ENCODE peak calls at places on chromosomes 3 and 15, in seven cellular contexts. K, W, D, S, Y, Q and M are unnamed samples.

GRCh38 chr3:42173307-42173706 is 82.2 kb downstream of the TRAK1 start:
- DNase-seq in K (no peak), Q (no peak), D (no peak), Y (no peak), S (no peak), W (no peak), M (no peak)

GRCh38 chr3:86410587-86410986 is 580.4 kb downstream of the VGLL3 start:
- DNase-seq in Y (no peak), S (no peak), Q (no peak), D (no peak), W (no peak), K (no peak), M (no peak)

GRCh38 chr3:129994883-129995559 is 20.5 kb downstream of the TRH start:
- DNase-seq in K (no peak), S (no peak), Q (no peak), D (no peak), W (no peak), Y (no peak), M (no peak)

GRCh38 chr15:50330921-50331320 is 24.1 kb downstream of the GABPB1 start:
- DNase-seq in K (peak; percentile 25), S (no peak), Q (no peak), D (no peak), W (no peak), Y (no peak), M (no peak)

GRCh38 chr3:89300976-89301375 is 193.6 kb downstream of the EPHA3 start:
- DNase-seq in K (no peak), W (no peak), S (no peak), D (no peak), Y (no peak), Q (peak; percentile 2), M (no peak)

GRCh38 chr3:149377408-149378111 is at the start of gene TM4SF1:
- DNase-seq in S (no peak), Y (peak; percentile 88), K (no peak), W (no peak), Q (peak; percentile 94), D (peak; percentile 84), M (no peak)

GRCh38 chr3:9852528-9852927 is 8.7 kb upstream of the RPUSD3 start:
- DNase-seq in D (no peak), Q (no peak), Y (no peak), K (no peak), W (no peak), S (no peak), M (no peak)

GRCh38 chr3:10417849-10418248 is 87.5 kb downstream of the ATP2B2 start:
- DNase-seq in Q (peak; percentile 13), Y (no peak), W (no peak), S (no peak), K (peak; percentile 27), D (no peak), M (no peak)

GRCh38 chr15:52727825-52728224 is 48.6 kb upstream of the ATOSA start:
- DNase-seq in Q (no peak), D (no peak), W (no peak), S (peak; percentile 58), K (no peak), Y (no peak), M (no peak)

GRCh38 chr3:133880287-133880686 is 15.4 kb downstream of the RAB6B start:
- DNase-seq in W (no peak), Q (no peak), S (no peak), K (no peak), D (peak; percentile 56), Y (no peak), M (peak; percentile 25)

GRCh38 chr15:32053717-32054116 is 23.4 kb downstream of the CHRNA7 start:
- DNase-seq in Y (no peak), S (no peak), K (no peak), D (no peak), Q (no peak), W (no peak), M (no peak)

GRCh38 chr3:178194547-178194946 is 341.7 kb upstream of the KCNMB2 start:
- DNase-seq in Y (no peak), S (no peak), W (no peak), Q (no peak), D (no peak), K (no peak), M (no peak)

GRCh38 chr3:88059380-88060160 is 515 bp downstream of the ZNF654 start:
- DNase-seq in D (peak; percentile 75), Y (no peak), Q (peak; percentile 14), K (peak; percentile 25), S (no peak), W (peak; percentile 23), M (no peak)

GRCh38 chr15:95262866-95263564 is 1031.7 kb downstream of the MCTP2 start:
- DNase-seq in K (no peak), W (no peak), Y (peak; percentile 72), Q (peak; percentile 61), S (no peak), D (no peak), M (no peak)

GRCh38 chr15:29465196-29465595 is 195.6 kb upstream of the NSMCE3 start:
- DNase-seq in Q (no peak), W (no peak), K (no peak), S (no peak), D (no peak), Y (no peak), M (no peak)

GRCh38 chr3:129971368-129972052 is 3.0 kb upstream of the TRH start:
- DNase-seq in K (no peak), D (no peak), S (no peak), Q (no peak), W (no peak), Y (no peak), M (no peak)

GRCh38 chr3:66425032-66425431 is 75.8 kb downstream of the LRIG1 start:
- DNase-seq in K (no peak), W (no peak), Q (no peak), S (no peak), D (no peak), Y (no peak), M (no peak)

GRCh38 chr3:66858656-66859381 is 139.3 kb upstream of the KBTBD8 start:
- DNase-seq in Y (no peak), K (no peak), W (no peak), D (no peak), S (no peak), Q (no peak), M (no peak)

GRCh38 chr3:195900426-195901355 is 7.7 kb downstream of the TNK2 start:
- DNase-seq in K (peak; percentile 59), S (no peak), W (no peak), D (peak; percentile 76), Q (peak; percentile 45), Y (no peak), M (no peak)

GRCh38 chr3:58556761-58557181 is 19.8 kb upstream of the ACOX2 start:
- DNase-seq in W (no peak), Q (no peak), Y (no peak), K (no peak), D (no peak), S (no peak), M (peak; percentile 48)

GRCh38 chr3:168885028-168885427 is 778.5 kb downstream of the MECOM start:
- DNase-seq in Y (peak; percentile 75), W (no peak), K (no peak), Q (peak; percentile 7), D (no peak), S (peak; percentile 12), M (no peak)

GRCh38 chr15:63305276-63305675 is 27.9 kb downstream of the APH1B start:
- DNase-seq in Y (no peak), W (no peak), K (no peak), D (no peak), Q (no peak), S (no peak), M (no peak)

GRCh38 chr3:50375200-50375931 is 16.0 kb upstream of the TMEM115 start:
- DNase-seq in W (no peak), S (no peak), Y (no peak), K (no peak), D (no peak), Q (no peak), M (no peak)
- TF ChIP-seq CTCF in W (no peak), S (peak; percentile 16), Y (no peak), K (no peak), D (no peak), Q (no peak), M (no peak)

DNA sequence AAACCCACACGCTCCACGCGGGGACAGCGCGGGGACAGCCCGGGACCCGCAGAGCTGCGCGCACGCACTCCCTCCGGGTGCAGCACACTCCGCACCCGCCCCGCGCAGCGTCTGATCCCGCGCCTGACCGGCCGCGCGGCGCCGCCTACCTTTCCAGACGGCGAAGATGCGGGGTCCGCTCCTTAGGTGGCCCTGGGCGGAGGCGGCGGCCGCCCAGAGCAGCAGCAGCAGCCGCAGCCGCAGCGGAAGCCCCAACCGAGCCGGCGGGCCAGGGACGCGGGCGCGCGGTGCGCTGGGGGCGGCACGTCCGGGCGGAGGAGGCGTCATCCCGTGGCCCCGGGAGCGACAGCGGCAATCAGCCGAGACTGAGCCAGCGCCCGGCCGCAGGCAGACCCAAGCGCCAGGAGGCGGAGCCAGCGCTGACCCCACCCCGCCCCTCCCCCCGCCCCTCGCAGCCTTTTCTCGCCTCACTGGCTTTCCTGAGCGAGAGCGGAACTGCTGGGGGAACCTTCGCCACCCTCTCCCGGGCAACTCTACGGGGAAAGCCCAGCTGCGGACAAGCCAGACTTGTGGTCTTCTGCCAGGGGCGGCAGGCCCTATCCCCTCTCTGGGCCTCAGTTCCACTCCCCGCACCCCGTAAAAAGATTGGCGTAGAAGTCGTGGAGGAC is at the start of gene SEMA7A:
- DNase-seq in W (peak; percentile 60), Q (peak; percentile 70), Y (no peak), K (peak; percentile 98), D (peak; percentile 88), S (peak; percentile 19), M (peak; percentile 82)
- TF ChIP-seq CTCF in W (no peak), Q (no peak), Y (no peak), K (no peak), D (no peak), S (no peak), M (peak; percentile 16)

GRCh38 chr3:5232570-5232969 is 45.1 kb downstream of the EDEM1 start:
- DNase-seq in Y (no peak), D (no peak), K (no peak), S (no peak), W (no peak), Q (no peak), M (no peak)
- TF ChIP-seq CTCF in Y (no peak), D (no peak), K (no peak), S (peak; percentile 4), W (no peak), Q (peak; percentile 11), M (no peak)

DNA sequence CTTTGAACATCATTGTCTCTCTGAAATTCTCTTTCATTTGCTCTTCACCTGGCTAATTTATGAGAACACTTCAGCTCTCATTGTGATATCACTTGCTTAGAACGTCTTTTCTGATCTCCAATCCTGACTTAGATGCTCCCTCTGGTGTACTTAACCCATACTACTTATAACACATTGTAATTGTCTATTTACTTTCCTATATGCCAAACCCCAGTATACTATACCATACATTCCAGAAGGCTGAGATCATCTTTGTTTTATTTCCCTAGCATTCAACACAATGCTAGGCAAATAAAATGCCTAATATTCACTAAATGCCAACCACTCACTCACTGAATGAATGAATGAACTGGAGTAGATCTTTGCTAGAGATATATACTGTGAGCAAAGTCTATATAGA is 27.0 kb upstream of the PEX5L start:
- DNase-seq in Y (no peak), S (no peak), D (no peak), W (no peak), Q (no peak), K (no peak), M (no peak)
- TF ChIP-seq CTCF in Y (no peak), S (no peak), D (no peak), W (no peak), Q (no peak), K (no peak), M (no peak)

GRCh38 chr15:75030424-75030823 is 7.0 kb downstream of the PPCDC start:
- DNase-seq in Q (no peak), D (no peak), K (no peak), Y (no peak), W (no peak), S (no peak), M (no peak)
- TF ChIP-seq CTCF in Q (no peak), D (no peak), K (no peak), Y (no peak), W (no peak), S (no peak), M (no peak)